ENCODE peak calls at places on chromosomes 16 and 17, in five cellular contexts. U is bronchial epithelial cell, K is GM12865, C is COR-L47, B is memory B cell. G is an unnamed sample.

GRCh38 chr17:81287741-81288430 is 7.2 kb downstream of the SLC38A10 start:
- DNase-seq in K (no peak), B (no peak), C (no peak), U (no peak), G (no peak)

GRCh38 chr17:47848198-47848513 is 2.8 kb downstream of the SP6 start:
- DNase-seq in U (no peak), K (no peak), B (no peak), C (no peak), G (no peak)

GRCh38 chr16:12000032-12000431 is 23.5 kb downstream of the SNX29 start:
- DNase-seq in B (no peak), K (no peak), U (no peak), C (no peak), G (no peak)

GRCh38 chr16:69936252-69936651 is 14.9 kb upstream of the CLEC18A start:
- DNase-seq in K (no peak), U (no peak), C (no peak), B (no peak), G (no peak)

GRCh38 chr17:81923302-81924260 is 4.0 kb downstream of the MAFG start:
- DNase-seq in U (peak), C (no peak), B (no peak), K (no peak), G (no peak)

GRCh38 chr16:51155901-51156810 is 5.1 kb upstream of the SALL1 start:
- DNase-seq in K (no peak), B (no peak), C (no peak), U (no peak), G (no peak)

GRCh38 chr16:60945225-60945624 is 1091.0 kb downstream of the CDH8 start:
- DNase-seq in C (no peak), B (no peak), U (no peak), K (no peak), G (no peak)

GRCh38 chr16:72317378-72317777 is 145.4 kb upstream of the PMFBP1 start:
- DNase-seq in C (no peak), B (no peak), K (no peak), U (no peak), G (no peak)

GRCh38 chr16:75019007-75019406 is 20.2 kb downstream of the ZNRF1 start:
- DNase-seq in K (peak), U (no peak), B (no peak), C (no peak), G (no peak)

GRCh38 chr17:81719410-81720266 is 7.6 kb downstream of the SLC25A10 start:
- DNase-seq in B (no peak), U (no peak), C (no peak), K (no peak), G (no peak)

GRCh38 chr16:87964049-87964448 is 12.8 kb downstream of the BANP start:
- DNase-seq in K (no peak), B (no peak), U (no peak), C (no peak), G (no peak)

GRCh38 chr17:70184770-70185169 is 15.4 kb downstream of the KCNJ2 start:
- DNase-seq in U (peak), C (no peak), B (no peak), K (no peak), G (no peak)

GRCh38 chr17:62652251-62653001 is 25.0 kb downstream of the MRC2 start:
- DNase-seq in C (peak), U (peak), K (peak), B (peak), G (peak)

GRCh38 chr17:2709173-2709661 is 2.3 kb downstream of the CLUH start:
- DNase-seq in B (peak), U (peak), C (no peak), K (peak), G (peak)

GRCh38 chr17:7835818-7836595 is 2.0 kb downstream of the KDM6B start:
- DNase-seq in K (no peak), B (peak), C (no peak), U (peak), G (no peak)

GRCh38 chr17:56203430-56203829 is 50.2 kb downstream of the ANKFN1 start:
- DNase-seq in K (peak), B (no peak), C (no peak), U (no peak), G (no peak)

GRCh38 chr17:80477647-80478478 is 1.5 kb upstream of the NPTX1 start:
- DNase-seq in K (no peak), U (no peak), B (no peak), C (peak), G (no peak)

GRCh38 chr17:65442250-65442649 is 119.2 kb downstream of the AXIN2 start:
- DNase-seq in B (no peak), U (no peak), C (no peak), K (no peak), G (no peak)

GRCh38 chr17:77322284-77322533 is 181.4 kb downstream of the SEC14L1 start:
- DNase-seq in K (no peak), C (no peak), U (no peak), B (no peak), G (no peak)

G was measured in stimulated activated naive B cell treated with anti-CD40 and anti-IgM and Interleukin-4, amounts not matched to agents 10 μg/mL and 1 μg/mL and 100 μg/mL, for 72 hours.